ENCODE peak calls at places on chromosomes 2 and 18, in seven cellular contexts. U is ovary, Z is BJ, A is colonic mucosa, Y is AG09309, K is fibroblast of lung, E is fibroblast of pulmonary artery. I is an unnamed sample.
A peak's percentile ranks its signal among the peaks of the same experiment; 100 is the strongest.

GRCh38 chr18:6746386-6746960 is 17.0 kb downstream of the ARHGAP28 start:
- DNase-seq in Z (no peak), Y (no peak), A (no peak), E (no peak), U (no peak), K (peak; percentile 41), I (no peak)

GRCh38 chr2:26757873-26758789 is 6.0 kb upstream of the SLC35F6 start:
- DNase-seq in U (peak; percentile 60), E (peak; percentile 99), A (peak; percentile 51), K (peak; percentile 99), Y (peak; percentile 97), Z (peak; percentile 94), I (peak; percentile 100)

GRCh38 chr2:23312996-23313606 is 71.9 kb upstream of the KLHL29 start:
- DNase-seq in Y (no peak), K (peak; percentile 11), E (no peak), U (no peak), A (no peak), Z (no peak), I (peak; percentile 10)

GRCh38 chr2:128637481-128638155 is 318.9 kb upstream of the HS6ST1 start:
- DNase-seq in A (peak; percentile 6), U (no peak), Z (no peak), K (no peak), Y (no peak), E (no peak), I (no peak)

GRCh38 chr2:222671259-222672067 is at the start of gene MOGAT1:
- DNase-seq in A (peak; percentile 45), Z (no peak), E (peak; percentile 7), Y (no peak), U (peak; percentile 46), K (peak; percentile 8), I (no peak)

GRCh38 chr2:114022360-114023085 is 132.6 kb downstream of the ACTR3 start:
- DNase-seq in A (no peak), K (peak; percentile 76), Y (peak; percentile 25), E (peak; percentile 19), Z (peak; percentile 30), U (no peak), I (peak; percentile 12)

GRCh38 chr2:200585730-200586643 is at the start of gene AOX1:
- DNase-seq in Z (no peak), A (peak; percentile 64), E (peak; percentile 64), Y (no peak), U (peak; percentile 87), K (peak; percentile 73), I (peak; percentile 78)

GRCh38 chr2:65024149-65024829 is 31.9 kb upstream of the CEP68 start:
- DNase-seq in Z (peak; percentile 42), A (no peak), U (no peak), Y (peak; percentile 68), K (peak; percentile 72), E (peak; percentile 50), I (peak; percentile 91)

GRCh38 chr2:203783496-203784203 is 77.2 kb downstream of the CD28 start:
- DNase-seq in A (no peak), Y (peak; percentile 85), E (peak; percentile 72), Z (peak; percentile 98), K (peak; percentile 62), U (no peak), I (peak; percentile 86)

GRCh38 chr2:29108225-29108624 is 7.0 kb upstream of the CLIP4 start:
- DNase-seq in Z (peak; percentile 72), K (peak; percentile 96), A (no peak), Y (peak; percentile 88), E (peak; percentile 92), U (no peak), I (peak; percentile 88)

GRCh38 chr2:215668329-215668728 is 232.5 kb upstream of the FN1 start:
- DNase-seq in E (peak; percentile 65), K (no peak), Z (no peak), A (no peak), U (peak; percentile 46), Y (no peak), I (peak; percentile 71)

GRCh38 chr2:226981731-226982373 is 146.0 kb downstream of the RHBDD1 start:
- DNase-seq in A (no peak), Z (no peak), K (no peak), Y (no peak), E (no peak), U (no peak), I (peak; percentile 8)

GRCh38 chr2:102002229-102002628 is 10.5 kb downstream of the IL1R2 start:
- DNase-seq in Z (no peak), K (no peak), E (no peak), Y (no peak), U (no peak), A (no peak), I (no peak)

GRCh38 chr2:191206613-191207471 is 38.4 kb upstream of the MYO1B start:
- DNase-seq in A (no peak), Y (no peak), K (no peak), U (no peak), Z (no peak), E (no peak), I (no peak)

GRCh38 chr2:102258386-102259074 is 52.8 kb upstream of the IL1RL1 start:
- DNase-seq in E (peak; percentile 94), A (no peak), Y (peak; percentile 94), K (peak; percentile 97), Z (peak; percentile 94), U (no peak), I (peak; percentile 98)

GRCh38 chr2:72921866-72922265 is 4.5 kb downstream of the EMX1 start:
- DNase-seq in U (no peak), A (no peak), Y (no peak), K (no peak), E (no peak), Z (no peak), I (no peak)

GRCh38 chr2:199883474-199884212 is 27.4 kb upstream of the C2orf69 start:
- DNase-seq in K (no peak), Y (no peak), A (no peak), Z (no peak), U (no peak), E (no peak), I (no peak)

GRCh38 chr2:100981011-100981410 is 21.1 kb upstream of the RPL31 start:
- DNase-seq in Y (no peak), E (no peak), U (no peak), Z (no peak), K (no peak), A (no peak), I (no peak)

GRCh38 chr2:70767094-70767698 is 804 bp downstream of the ADD2 start:
- DNase-seq in E (no peak), Z (no peak), Y (no peak), A (no peak), U (no peak), K (no peak), I (no peak)
- H3K4me3 ChIP-seq in E (no peak overlapping the region), Z (no peak overlapping the region), Y (no peak overlapping the region), A (peak overlapping the region; percentile 24), U (peak overlapping the region; percentile 24), K (no peak overlapping the region), I (no peak overlapping the region)

DNA sequence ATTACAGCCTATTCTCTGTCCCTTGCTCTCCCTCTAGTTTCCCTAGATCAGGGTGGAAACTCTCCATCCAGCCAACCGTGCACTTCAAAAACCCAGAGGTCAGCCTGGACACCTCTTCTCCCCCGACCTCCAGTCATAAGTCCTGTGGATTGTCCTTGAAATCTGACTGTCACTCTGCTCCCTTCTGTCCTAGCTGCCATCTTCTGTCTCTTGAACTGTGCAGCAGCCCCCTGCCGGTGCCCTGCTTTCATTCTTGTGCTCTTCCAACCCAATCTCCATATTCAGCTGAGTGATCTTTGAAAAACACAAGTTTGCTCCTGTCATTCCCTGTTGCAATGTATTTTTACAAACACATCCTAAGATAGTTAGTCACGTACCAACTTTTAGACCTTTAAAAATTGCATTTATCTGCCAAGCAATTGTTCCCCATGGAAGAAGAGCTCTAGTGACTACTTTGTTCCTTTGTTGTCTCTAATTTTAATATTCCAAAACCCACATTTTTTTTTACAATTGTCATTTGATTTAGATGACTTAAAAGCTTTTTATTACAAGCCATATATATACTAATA is 254.3 kb downstream of the CAMKMT start:
- DNase-seq in Z (no peak), K (no peak), E (no peak), U (no peak), A (no peak), Y (no peak), I (no peak)
- TF ChIP-seq CTCF in Z (no peak), K (no peak), E (no peak), U (no peak), A (no peak), Y (no peak), I (no peak)

GRCh38 chr2:238848941-238849853 is 1.3 kb downstream of the TWIST2 start:
- DNase-seq in Y (no peak), A (no peak), K (peak; percentile 45), Z (no peak), U (peak; percentile 57), E (peak; percentile 28), I (peak; percentile 54)

GRCh38 chr2:238850096-238850495 is 2.2 kb downstream of the TWIST2 start:
- DNase-seq in Y (no peak), U (no peak), K (peak; percentile 87), Z (no peak), E (peak; percentile 23), A (no peak), I (no peak)

GRCh38 chr2:238847432-238847801 is 468 bp upstream of the TWIST2 start:
- DNase-seq in K (no peak), E (peak; percentile 16), U (no peak), Z (no peak), A (no peak), Y (no peak), I (no peak)

GRCh38 chr2:238847841-238848565 is at the start of gene TWIST2:
- DNase-seq in Y (peak; percentile 91), U (peak; percentile 92), E (peak; percentile 93), K (peak; percentile 95), Z (peak; percentile 86), A (peak; percentile 54), I (peak; percentile 94)

DNA sequence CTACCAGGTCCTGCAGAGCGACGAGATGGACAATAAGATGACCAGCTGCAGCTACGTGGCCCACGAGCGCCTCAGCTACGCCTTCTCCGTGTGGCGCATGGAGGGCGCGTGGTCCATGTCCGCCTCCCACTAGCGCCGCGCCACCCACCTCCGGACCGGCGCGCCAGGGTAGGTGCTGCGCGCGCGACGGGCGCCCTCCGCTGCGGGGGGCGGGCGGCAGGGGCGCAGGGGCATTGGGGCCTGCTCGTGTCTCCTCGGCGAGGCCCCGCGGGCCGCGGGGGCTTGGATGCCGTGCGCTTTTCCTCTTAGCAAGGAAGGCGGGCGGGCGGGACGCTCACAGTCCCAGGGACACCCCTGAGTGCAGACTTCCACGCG is 668 bp downstream of the TWIST2 start:
- DNase-seq in A (no peak), K (no peak), E (no peak), Z (no peak), Y (no peak), U (peak; percentile 58), I (no peak)
- H3K4me3 ChIP-seq in A (peak overlapping the region; percentile 37), K (peak overlapping the region; percentile 45), E (peak overlapping the region; percentile 83), Z (peak overlapping the region; percentile 100), Y (peak overlapping the region; percentile 94), U (peak overlapping the region; percentile 63), I (peak overlapping the region; percentile 88)

GRCh38 chr2:118848381-118849225 is 1.2 kb upstream of the EN1 start:
- DNase-seq in Z (no peak), Y (no peak), A (no peak), E (no peak), U (no peak), K (no peak), I (no peak)

GRCh38 chr2:118847447-118848172 is at the start of gene EN1:
- DNase-seq in U (no peak), E (peak; percentile 48), Y (peak; percentile 59), A (no peak), Z (no peak), K (peak; percentile 31), I (peak; percentile 69)

GRCh38 chr2:118845005-118845842 is 2.2 kb downstream of the EN1 start:
- DNase-seq in K (no peak), U (no peak), E (no peak), A (no peak), Z (no peak), Y (no peak), I (no peak)

GRCh38 chr2:118845843-118846666 is 1.4 kb downstream of the EN1 start:
- DNase-seq in E (no peak), Y (no peak), A (no peak), Z (no peak), K (no peak), U (no peak), I (no peak)

GRCh38 chr2:118846667-118847446 is 591 bp downstream of the EN1 start:
- DNase-seq in E (no peak), Z (no peak), A (no peak), Y (no peak), U (no peak), K (no peak), I (no peak)
- TF ChIP-seq CTCF in E (no peak), Z (peak; percentile 10), A (no peak), Y (peak; percentile 5), U (no peak), K (no peak), I (no peak)

I was measured in cardiac fibroblast.